ENCODE peak calls at places on chromosomes 1 and 21, in eight cellular contexts. I is HL-60, H is spleen, L is GM12892, G is SK-N-SH, X is breast epithelium, W is GM23338, D is stomach. K is an unnamed sample.

GRCh38 chr1:238108417-238108816 is 217.7 kb upstream of the ZP4 start:
- DNase-seq in D (no peak), W (no peak), H (no peak), X (no peak), L (no peak), G (no peak), I (no peak), K (no peak)

GRCh38 chr21:28944296-28944695 is 48.4 kb downstream of the LTN1 start:
- DNase-seq in L (no peak), G (no peak), I (no peak), X (no peak), W (no peak), H (no peak), D (no peak), K (no peak)

GRCh38 chr1:220182656-220183055 is 88.7 kb downstream of the IARS2 start:
- DNase-seq in H (no peak), I (no peak), W (no peak), G (no peak), X (no peak), D (no peak), L (no peak), K (no peak)

GRCh38 chr1:183180213-183180612 is 5.9 kb upstream of the LAMC2 start:
- DNase-seq in W (no peak), D (peak), I (no peak), L (no peak), H (no peak), X (peak), G (peak), K (no peak)

GRCh38 chr1:36285450-36286101 is 20.6 kb upstream of the SH3D21 start:
- DNase-seq in H (no peak), X (peak), G (peak), W (peak), D (peak), I (peak), L (peak), K (peak)

GRCh38 chr1:192053661-192054060 is 104.6 kb upstream of the RGS18 start:
- DNase-seq in D (no peak), L (no peak), H (no peak), W (no peak), I (no peak), X (no peak), G (no peak), K (no peak)

GRCh38 chr1:45246760-45247159 is 40.4 kb upstream of the ZSWIM5 start:
- DNase-seq in I (no peak), G (no peak), D (no peak), W (no peak), X (no peak), L (no peak), H (no peak), K (no peak)

GRCh38 chr1:89980605-89981004 is 14.3 kb upstream of the ZNF326 start:
- DNase-seq in W (peak), L (no peak), H (no peak), I (no peak), G (peak), D (no peak), X (no peak), K (no peak)

GRCh38 chr1:85128296-85128695 is 72.5 kb downstream of the SYDE2 start:
- DNase-seq in W (no peak), H (no peak), G (no peak), I (no peak), D (no peak), X (no peak), L (no peak), K (no peak)

GRCh38 chr1:26848947-26849774 is 13.8 kb upstream of the SFN start:
- DNase-seq in L (no peak), W (no peak), X (no peak), I (no peak), D (peak), G (no peak), H (no peak), K (no peak)

GRCh38 chr1:200888349-200888838 is 6.3 kb upstream of the INAVA start:
- DNase-seq in G (no peak), H (peak), D (no peak), W (peak), X (no peak), I (peak), L (peak), K (peak)

GRCh38 chr1:54378157-54378883 is 27.9 kb downstream of the SSBP3 start:
- DNase-seq in X (no peak), I (no peak), L (peak), G (no peak), D (no peak), H (no peak), W (peak), K (no peak)

GRCh38 chr1:21294266-21295058 is 4.2 kb upstream of the ECE1 start:
- DNase-seq in H (peak), G (no peak), I (peak), W (no peak), X (no peak), D (peak), L (peak), K (peak)

GRCh38 chr1:109634771-109635750 is 15.4 kb downstream of the AMPD2 start:
- DNase-seq in D (no peak), X (no peak), G (peak), L (no peak), H (no peak), I (no peak), W (no peak), K (no peak)

GRCh38 chr1:57843760-57844159 is 419.9 kb upstream of the DAB1 start:
- DNase-seq in H (no peak), W (no peak), X (no peak), L (no peak), G (no peak), D (no peak), I (no peak), K (no peak)

GRCh38 chr1:3255680-3256079 is 186.7 kb downstream of the PRDM16 start:
- DNase-seq in L (no peak), D (no peak), X (no peak), G (no peak), W (no peak), I (no peak), H (no peak), K (no peak)

GRCh38 chr1:27350673-27351540 is 9.1 kb downstream of the SYTL1 start:
- DNase-seq in G (no peak), H (peak), L (no peak), I (no peak), W (peak), X (no peak), D (no peak), K (no peak)

GRCh38 chr1:8239039-8239305 is 78.9 kb upstream of the SLC45A1 start:
- DNase-seq in G (no peak), L (no peak), H (peak), W (peak), D (peak), X (peak), I (no peak), K (no peak)

GRCh38 chr21:37017951-37018679 is 11.6 kb downstream of the RIPPLY3 start:
- DNase-seq in I (no peak), G (no peak), L (no peak), H (no peak), W (no peak), X (no peak), D (no peak), K (no peak)

GRCh38 chr1:58882322-58882951 is 98.6 kb upstream of the JUN start:
- DNase-seq in L (no peak), W (no peak), X (no peak), I (no peak), D (no peak), G (no peak), H (no peak), K (no peak)

GRCh38 chr1:50110656-50111055 is 1.9 kb downstream of the ELAVL4 start:
- DNase-seq in I (no peak), G (no peak), X (no peak), W (peak), H (no peak), D (no peak), L (no peak), K (no peak)

GRCh38 chr1:182428043-182428442 is 21.9 kb upstream of the RGSL1 start:
- DNase-seq in H (no peak), D (no peak), L (no peak), X (no peak), I (no peak), G (no peak), W (no peak), K (no peak)

GRCh38 chr1:224157316-224157715 is 25.7 kb upstream of the DEGS1 start:
- DNase-seq in D (no peak), W (peak), I (no peak), L (no peak), H (no peak), G (no peak), X (no peak), K (no peak)

GRCh38 chr1:902802-903201 is 20.9 kb upstream of the SAMD11 start:
- DNase-seq in X (no peak), I (no peak), W (no peak), D (no peak), H (no peak), G (peak), L (peak), K (no peak)

GRCh38 chr1:239353536-239353935 is 32.8 kb upstream of the CHRM3 start:
- DNase-seq in G (no peak), W (no peak), X (no peak), L (no peak), H (no peak), I (no peak), D (peak), K (no peak)

GRCh38 chr1:239587066-239587465 is 200.7 kb downstream of the CHRM3 start:
- DNase-seq in X (no peak), W (peak), D (no peak), G (no peak), L (no peak), I (no peak), H (no peak), K (no peak)

GRCh38 chr1:201624741-201625646 is 86.1 kb downstream of the NAV1 start:
- DNase-seq in L (no peak), W (no peak), D (no peak), I (no peak), H (no peak), G (no peak), X (no peak), K (no peak)

GRCh38 chr1:216854836-216855485 is 131.7 kb upstream of the ESRRG start:
- DNase-seq in L (no peak), H (no peak), G (no peak), D (no peak), X (no peak), I (no peak), W (no peak), K (no peak)

GRCh38 chr1:20569523-20570098 is 17.2 kb downstream of the FAM43B start:
- DNase-seq in H (no peak), W (no peak), G (no peak), X (no peak), L (no peak), D (no peak), I (no peak), K (no peak)

GRCh38 chr1:117128323-117129079 is 7.0 kb upstream of the TRIM45 start:
- DNase-seq in G (peak), X (no peak), L (no peak), H (no peak), I (no peak), W (peak), D (no peak), K (no peak)

GRCh38 chr1:230868736-230869385 is 540 bp upstream of the C1orf198 start:
- DNase-seq in G (no peak), H (peak), I (no peak), X (peak), D (peak), W (peak), L (no peak), K (peak)

DNA sequence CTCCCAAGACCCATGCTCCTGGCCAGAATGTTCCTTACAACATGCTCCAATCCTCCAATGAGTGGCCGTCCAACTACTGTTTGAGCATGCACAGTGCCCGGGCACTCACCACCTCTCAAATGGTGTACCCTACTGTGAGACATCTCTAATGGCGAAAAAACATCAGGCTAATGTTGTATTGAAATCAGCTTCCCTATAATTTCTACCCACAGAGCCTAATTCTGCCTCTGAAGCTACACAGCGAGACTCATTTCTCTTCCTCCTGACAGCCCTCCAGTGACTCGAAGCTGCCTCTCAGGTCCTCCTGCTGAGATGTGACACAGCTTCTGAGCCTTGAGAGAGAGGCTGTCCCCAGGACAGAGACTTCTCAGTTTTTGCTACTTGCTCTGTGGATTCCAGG is 130.7 kb downstream of the FAM78B start:
- DNase-seq in G (no peak), I (no peak), X (no peak), D (no peak), W (no peak), L (no peak), H (no peak), K (no peak)
- TF ChIP-seq POLR2AphosphoS5 in G (no peak), I (no peak), X (no peak), D (no peak), W (no peak), L (no peak), H (no peak), K (no peak)

GRCh38 chr1:155859881-155860841 is 794 bp downstream of the SYT11 start:
- DNase-seq in H (peak), D (peak), L (peak), W (peak), G (peak), X (peak), I (peak), K (peak)
- TF ChIP-seq POLR2AphosphoS5 in H (peak), D (peak), L (no peak), W (peak), G (peak), X (no peak), I (no peak), K (peak)

GRCh38 chr1:37485902-37486679 is 11.7 kb downstream of the ZC3H12A start:
- DNase-seq in H (no peak), W (no peak), I (no peak), X (no peak), G (peak), D (peak), L (no peak), K (no peak)
- TF ChIP-seq POLR2AphosphoS5 in H (no peak), W (no peak), I (no peak), X (no peak), G (no peak), D (peak), L (no peak), K (no peak)

DNA sequence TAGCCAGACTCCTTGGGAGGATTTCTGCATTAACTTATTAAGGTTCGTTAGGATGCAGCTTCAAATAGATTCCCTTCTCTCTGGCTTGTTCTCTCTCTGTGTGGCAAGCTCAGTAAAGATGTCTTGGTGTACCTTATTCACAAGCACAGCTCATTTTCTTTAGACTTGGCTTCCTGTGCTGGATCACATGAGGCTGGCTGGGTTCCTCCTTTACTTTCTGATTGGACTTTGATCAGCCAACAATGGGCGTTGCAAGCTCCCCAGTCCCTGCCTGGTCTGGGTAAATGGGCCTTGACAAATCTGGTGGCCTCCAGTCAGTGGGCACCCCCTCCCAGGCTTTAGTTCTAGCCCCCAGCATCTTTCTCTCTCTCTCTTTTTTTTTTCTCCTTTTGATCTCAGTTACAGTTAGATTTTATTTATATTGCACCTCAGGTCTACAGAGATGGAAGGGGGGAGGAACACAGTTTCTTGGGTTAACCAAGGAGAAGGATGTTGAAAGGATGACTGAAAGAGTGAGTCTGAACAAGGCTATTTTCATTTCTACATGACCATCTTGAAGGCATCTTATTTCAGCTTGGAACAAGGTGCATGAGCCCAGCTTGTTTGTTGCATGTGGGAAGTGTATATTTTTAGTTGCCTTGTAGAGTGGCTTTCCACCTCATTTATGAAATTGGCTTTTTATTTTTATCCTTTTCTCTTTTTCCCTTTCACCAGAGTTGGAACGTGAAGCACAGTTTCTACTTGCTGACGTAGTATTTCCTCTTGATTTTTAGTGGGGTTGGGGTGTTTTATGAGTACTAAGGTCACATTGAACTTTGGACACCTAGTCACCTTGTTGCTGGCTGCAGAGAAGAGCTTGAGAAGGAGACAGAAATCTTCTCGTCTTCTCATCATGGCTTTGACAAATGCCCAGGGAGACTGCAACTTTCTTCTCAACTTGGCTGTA is 77.1 kb downstream of the PBX1 start:
- DNase-seq in H (no peak), D (peak), W (no peak), G (no peak), I (no peak), X (no peak), L (no peak), K (no peak)
- TF ChIP-seq POLR2AphosphoS5 in H (no peak), D (peak), W (no peak), G (no peak), I (no peak), X (no peak), L (no peak), K (no peak)

DNA sequence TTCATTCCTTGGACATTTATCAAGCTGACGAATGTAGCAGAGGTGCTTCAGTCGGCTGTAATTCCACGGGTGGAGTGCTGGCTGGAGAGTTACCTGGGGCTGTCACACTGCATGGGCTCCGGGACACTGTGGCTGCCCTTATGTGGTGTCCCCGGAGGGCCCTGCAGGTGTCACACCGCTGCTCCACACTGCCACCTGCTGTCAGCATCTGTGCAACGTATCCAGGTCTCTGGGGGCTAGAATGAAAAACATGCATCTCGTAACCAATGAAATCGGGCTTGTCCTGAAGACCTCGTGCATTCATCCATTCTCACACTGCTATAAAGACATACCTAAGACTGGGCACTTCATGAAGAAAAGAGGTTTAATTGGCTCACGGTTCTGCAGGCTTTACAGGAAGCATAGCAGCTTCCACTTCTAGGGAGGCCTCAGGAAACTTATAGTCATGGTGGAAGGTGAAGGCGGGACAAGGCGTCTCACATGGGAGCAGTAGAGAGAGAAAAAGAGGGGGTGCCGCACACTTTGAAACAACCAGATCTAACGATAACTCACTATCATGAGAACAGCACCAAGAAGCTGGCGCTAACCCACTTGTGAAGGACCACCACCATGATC is 46.7 kb upstream of the PCBP3 start:
- DNase-seq in W (peak), D (peak), I (peak), L (peak), H (peak), G (peak), X (no peak), K (peak)
- TF ChIP-seq POLR2AphosphoS5 in W (no peak), D (no peak), I (no peak), L (no peak), H (peak), G (no peak), X (no peak), K (no peak)

GRCh38 chr1:40939320-40940059 is 40.0 kb upstream of the CTPS1 start:
- DNase-seq in D (no peak), G (no peak), I (peak), H (peak), W (no peak), X (no peak), L (no peak), K (no peak)

GRCh38 chr1:40948741-40949528 is 30.6 kb upstream of the CTPS1 start:
- DNase-seq in W (peak), L (no peak), G (peak), D (peak), X (peak), H (no peak), I (peak), K (peak)

GRCh38 chr1:40944841-40945430 is 34.6 kb upstream of the CTPS1 start:
- DNase-seq in W (no peak), H (no peak), I (no peak), X (peak), D (peak), G (no peak), L (no peak), K (no peak)

GRCh38 chr1:40945491-40945973 is 34.0 kb upstream of the CTPS1 start:
- DNase-seq in L (no peak), H (no peak), X (no peak), G (no peak), I (no peak), W (no peak), D (no peak), K (no peak)

GRCh38 chr1:40944326-40944725 is 35.2 kb upstream of the CTPS1 start:
- DNase-seq in X (peak), G (no peak), D (no peak), H (no peak), L (no peak), I (no peak), W (peak), K (no peak)
- TF ChIP-seq POLR2AphosphoS5 in X (peak), G (no peak), D (peak), H (no peak), L (no peak), I (no peak), W (no peak), K (no peak)

K was measured in GM12891.